ENCODE peak calls at places on chromosomes 11 and 22, in six cellular contexts. E, S, D, N, U and J are unnamed samples.

GRCh38 chr11:6646040-6646439 is 9.6 kb downstream of the DCHS1 start:
- DNase-seq in E (peak; percentile 58), S (no peak), D (no peak), N (peak; percentile 74), U (no peak), J (no peak)

GRCh38 chr11:33801821-33802413 is 27.6 kb upstream of the FBXO3 start:
- DNase-seq in E (no peak), S (no peak), D (no peak), N (no peak), U (no peak), J (peak; percentile 31)

GRCh38 chr22:46653596-46653995 is 33.4 kb downstream of the GRAMD4 start:
- DNase-seq in E (no peak), S (no peak), D (no peak), N (no peak), U (peak; percentile 20), J (no peak)

GRCh38 chr11:112320668-112321067 is 60.0 kb upstream of the PLET1 start:
- DNase-seq in E (peak; percentile 72), S (no peak), D (peak; percentile 40), N (peak; percentile 84), U (peak; percentile 92), J (no peak)

GRCh38 chr22:38751422-38752346 is 4.1 kb downstream of the SUN2 start:
- DNase-seq in E (peak; percentile 90), S (no peak), D (no peak), N (no peak), U (no peak), J (no peak)

GRCh38 chr11:1082346-1082727 is 7.7 kb downstream of the MUC2 start:
- DNase-seq in E (peak; percentile 39), S (no peak), D (no peak), N (no peak), U (no peak), J (no peak)

GRCh38 chr11:75602916-75603315 is 40.9 kb downstream of the SERPINH1 start:
- DNase-seq in E (no peak), S (no peak), D (no peak), N (no peak), U (no peak), J (no peak)

GRCh38 chr11:45252134-45252856 is 33.8 kb downstream of the SYT13 start:
- DNase-seq in E (peak; percentile 56), S (peak; percentile 85), D (no peak), N (no peak), U (peak; percentile 73), J (peak; percentile 83)

GRCh38 chr11:102050927-102051575 is 3.8 kb downstream of the CFAP300 start:
- DNase-seq in E (no peak), S (no peak), D (no peak), N (no peak), U (no peak), J (no peak)

GRCh38 chr11:1339066-1339675 is 29.7 kb upstream of the TOLLIP start:
- DNase-seq in E (no peak), S (no peak), D (no peak), N (peak; percentile 10), U (no peak), J (no peak)

GRCh38 chr22:19325296-19325950 is 33.9 kb upstream of the CLTCL1 start:
- DNase-seq in E (no peak), S (no peak), D (no peak), N (peak; percentile 42), U (peak; percentile 34), J (no peak)

GRCh38 chr11:70423523-70424505 is 25.5 kb downstream of the CTTN start:
- DNase-seq in E (no peak), S (no peak), D (peak; percentile 65), N (peak; percentile 70), U (peak; percentile 72), J (no peak)

GRCh38 chr11:112134473-112134872 is 29.4 kb downstream of the IL18 start:
- DNase-seq in E (no peak), S (no peak), D (no peak), N (no peak), U (no peak), J (no peak)

GRCh38 chr22:39183991-39184585 is 31.6 kb upstream of the CBX7 start:
- DNase-seq in E (peak; percentile 49), S (no peak), D (no peak), N (peak; percentile 44), U (no peak), J (no peak)

GRCh38 chr11:67691149-67691548 is 16.7 kb upstream of the ALDH3B2 start:
- DNase-seq in E (no peak), S (no peak), D (no peak), N (no peak), U (no peak), J (no peak)

GRCh38 chr11:2943711-2944118 is 14.5 kb upstream of the PHLDA2 start:
- DNase-seq in E (peak; percentile 79), S (no peak), D (no peak), N (no peak), U (no peak), J (no peak)

GRCh38 chr22:32900856-32901255 is 99.4 kb downstream of the TIMP3 start:
- DNase-seq in E (no peak), S (no peak), D (no peak), N (no peak), U (no peak), J (no peak)

GRCh38 chr22:35777335-35777975 is 59.8 kb downstream of the APOL5 start:
- DNase-seq in E (no peak), S (no peak), D (peak; percentile 19), N (peak; percentile 74), U (peak; percentile 51), J (no peak)

GRCh38 chr11:70700871-70701270 is 302.5 kb downstream of the CTTN start:
- DNase-seq in E (no peak), S (no peak), D (no peak), N (no peak), U (no peak), J (no peak)

GRCh38 chr11:86798988-86799387 is 1.4 kb upstream of the PRSS23 start:
- DNase-seq in E (no peak), S (no peak), D (no peak), N (peak; percentile 88), U (peak; percentile 20), J (no peak)

GRCh38 chr22:37161442-37161841 is 11.7 kb upstream of the IL2RB start:
- DNase-seq in E (no peak), S (no peak), D (no peak), N (no peak), U (no peak), J (no peak)

GRCh38 chr11:66891849-66892660 is 35.2 kb downstream of the LRFN4 start:
- DNase-seq in E (no peak), S (no peak), D (peak; percentile 93), N (peak; percentile 87), U (peak; percentile 98), J (no peak)

GRCh38 chr11:95999604-96000003 is 75.7 kb upstream of the MTMR2 start:
- DNase-seq in E (no peak), S (no peak), D (no peak), N (peak; percentile 41), U (no peak), J (no peak)

GRCh38 chr11:131817701-131818188 is 447.3 kb downstream of the NTM start:
- DNase-seq in E (no peak), S (no peak), D (no peak), N (no peak), U (no peak), J (no peak)

DNA sequence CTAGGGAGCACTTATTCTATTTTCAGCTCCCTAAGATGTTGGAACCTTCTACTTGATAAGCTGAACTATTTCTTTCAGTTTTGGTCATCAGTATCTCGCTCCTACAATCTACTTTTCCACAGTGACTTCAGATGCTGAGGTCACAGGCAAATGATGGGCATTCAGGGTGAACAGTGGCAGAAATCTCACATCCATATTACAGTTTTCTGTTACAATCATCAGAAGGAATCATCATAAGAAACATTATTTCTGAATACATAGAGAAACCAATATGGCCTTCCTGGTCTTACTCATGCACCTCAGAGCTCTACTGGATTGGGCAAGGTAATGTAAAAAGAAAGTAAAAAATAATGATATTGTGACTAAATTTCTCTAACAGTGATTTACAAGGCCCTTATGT is 39.4 kb upstream of the DDI1 start:
- DNase-seq in E (no peak), S (no peak), D (no peak), N (no peak), U (no peak), J (no peak)
- TF ChIP-seq CTCF in E (no peak), S (no peak), D (no peak), N (no peak), U (no peak), J (no peak)

GRCh38 chr11:81165164-81165563 is 1568.5 kb downstream of the FAM181B start:
- DNase-seq in E (no peak), S (no peak), D (no peak), N (no peak), U (peak; percentile 11), J (no peak)
- TF ChIP-seq CTCF in E (no peak), S (no peak), D (no peak), N (no peak), U (no peak), J (no peak)

GRCh38 chr11:122814401-122814800 is 23.9 kb upstream of the CRTAM start:
- DNase-seq in E (no peak), S (no peak), D (no peak), N (no peak), U (no peak), J (no peak)
- TF ChIP-seq CTCF in E (peak; percentile 9), S (no peak), D (no peak), N (peak; percentile 17), U (no peak), J (no peak)

DNA sequence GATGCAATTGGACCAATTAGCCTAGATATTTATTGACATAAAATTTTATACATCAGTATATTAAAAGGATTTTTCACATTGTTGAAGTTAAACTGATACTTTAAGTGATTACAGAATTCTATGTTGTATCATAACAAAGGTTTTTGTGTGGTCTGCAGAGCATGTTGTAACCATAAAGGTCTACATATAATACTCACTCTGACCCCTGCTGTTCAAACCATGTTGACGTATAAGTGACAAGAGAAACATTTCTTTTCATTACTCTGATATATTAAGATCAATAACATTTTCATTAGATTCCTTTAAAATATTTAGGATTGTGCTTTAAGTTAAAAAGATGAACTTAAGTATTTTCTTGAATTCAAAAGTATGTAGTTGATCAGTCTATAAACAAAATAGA is 63.9 kb downstream of the GAS2 start:
- DNase-seq in E (no peak), S (no peak), D (no peak), N (no peak), U (peak; percentile 26), J (no peak)
- TF ChIP-seq CTCF in E (no peak), S (peak; percentile 15), D (no peak), N (no peak), U (peak; percentile 10), J (no peak)